ENCODE peak calls at places on chromosomes 4 and X, in four cellular contexts. Z is AG04450, C is GM12865, U is colonic mucosa. F is an unnamed sample.

GRCh38 chr4:80210549-80210948 is 13.2 kb downstream of the PRDM8 start:
- DNase-seq in Z (no peak), C (no peak), U (no peak), F (no peak)

GRCh38 chrX:13091111-13091765 is 46.8 kb upstream of the FAM9C start:
- DNase-seq in Z (no peak), C (peak; percentile 85), U (no peak), F (no peak)

GRCh38 chrX:47206316-47206715 is 12.2 kb upstream of the CDK16 start:
- DNase-seq in Z (no peak), C (no peak), U (no peak), F (no peak)

GRCh38 chr4:157885785-157886184 is 287.0 kb downstream of the GASK1B start:
- DNase-seq in Z (no peak), C (no peak), U (no peak), F (no peak)

GRCh38 chr4:8553958-8554357 is 26.2 kb upstream of the GPR78 start:
- DNase-seq in Z (no peak), C (no peak), U (no peak), F (no peak)

GRCh38 chr4:66187175-66187720 is 517.0 kb upstream of the EPHA5 start:
- DNase-seq in Z (no peak), C (no peak), U (no peak), F (no peak)

GRCh38 chr4:3123201-3123671 is 48.8 kb downstream of the HTT start:
- DNase-seq in Z (no peak), C (no peak), U (no peak), F (no peak)

GRCh38 chr4:19927381-19927780 is 324.3 kb upstream of the SLIT2 start:
- DNase-seq in Z (no peak), C (no peak), U (no peak), F (no peak)

GRCh38 chr4:90769251-90769650 is 642.1 kb downstream of the CCSER1 start:
- DNase-seq in Z (no peak), C (no peak), U (no peak), F (peak; percentile 33)

GRCh38 chr4:166422475-166422874 is 549.4 kb downstream of the TLL1 start:
- DNase-seq in Z (peak; percentile 1), C (no peak), U (no peak), F (peak; percentile 35)

GRCh38 chr4:105350859-105351494 is 122.9 kb downstream of the PPA2 start:
- DNase-seq in Z (peak; percentile 44), C (no peak), U (no peak), F (no peak)

GRCh38 chr4:154743683-154744340 is at the start of gene LRAT:
- DNase-seq in Z (no peak), C (no peak), U (peak; percentile 82), F (no peak)

GRCh38 chr4:5478697-5479096 is 229.7 kb downstream of the EVC2 start:
- DNase-seq in Z (no peak), C (no peak), U (no peak), F (no peak)

GRCh38 chrX:19072372-19072771 is 49.9 kb downstream of the ADGRG2 start:
- DNase-seq in Z (no peak), C (no peak), U (no peak), F (no peak)

GRCh38 chr4:111961806-111962205 is 183.4 kb upstream of the FAM241A start:
- DNase-seq in Z (no peak), C (no peak), U (no peak), F (no peak)

GRCh38 chrX:133290076-133290475 is 71.9 kb upstream of the TFDP3 start:
- DNase-seq in Z (no peak), C (no peak), U (no peak), F (no peak)

GRCh38 chrX:33132569-33132968 is 78.8 kb downstream of the DMD start:
- DNase-seq in Z (no peak), C (no peak), U (no peak), F (no peak)

GRCh38 chr4:165208322-165208652 is 926 bp downstream of the KLHL2 start:
- DNase-seq in Z (no peak), C (no peak), U (no peak), F (no peak)

GRCh38 chr4:6825403-6825802 is 42.9 kb downstream of the KIAA0232 start:
- DNase-seq in Z (no peak), C (peak; percentile 12), U (no peak), F (no peak)

GRCh38 chr4:147586637-147587036 is 30.6 kb upstream of the TMEM184C start:
- DNase-seq in Z (no peak), C (peak; percentile 79), U (no peak), F (no peak)

GRCh38 chrX:2608638-2609430 is 82.3 kb upstream of the CD99 start:
- DNase-seq in Z (peak; percentile 54), C (peak; percentile 83), U (peak; percentile 93), F (peak; percentile 17)

GRCh38 chr4:120228086-120228485 is 161.4 kb upstream of the MAD2L1 start:
- DNase-seq in Z (no peak), C (no peak), U (no peak), F (no peak)

GRCh38 chr4:152077582-152077981 is 316.8 kb upstream of the GATB start:
- DNase-seq in Z (no peak), C (no peak), U (no peak), F (no peak)

GRCh38 chrX:124986284-124986683 is 333.4 kb upstream of the TEX13C start:
- DNase-seq in Z (no peak), C (no peak), U (no peak), F (no peak)

GRCh38 chr4:7970031-7970946 is 30.6 kb upstream of the AFAP1 start:
- DNase-seq in Z (no peak), C (peak; percentile 68), U (peak; percentile 82), F (peak; percentile 78)

DNA sequence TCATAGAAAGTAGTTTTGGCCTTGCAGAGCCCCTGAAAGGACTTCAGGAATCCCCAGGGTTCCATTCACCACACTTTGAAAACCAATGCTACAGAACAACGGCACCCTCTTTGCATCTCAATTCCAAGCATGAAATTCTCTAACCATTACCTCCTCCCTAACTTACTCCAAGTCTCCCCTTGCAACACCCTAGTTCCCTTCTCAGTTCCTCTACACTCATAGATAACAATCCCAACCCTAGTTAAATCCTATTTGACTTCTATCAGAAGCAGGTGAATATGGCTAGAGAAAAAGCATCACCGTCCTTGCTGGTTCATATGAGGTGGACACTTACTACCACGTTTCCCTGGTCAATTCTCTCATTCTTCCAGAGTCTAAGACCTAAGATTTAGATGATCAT is 2.4 kb downstream of the RCHY1 start:
- DNase-seq in Z (no peak), C (no peak), U (no peak), F (no peak)
- H3K4me3 ChIP-seq in Z (no peak overlapping the region), C (peak overlapping the region; percentile 100), U (no peak overlapping the region), F (no peak overlapping the region)

GRCh38 chr4:1113311-1114009 is at the start of gene RNF212:
- DNase-seq in Z (no peak), C (no peak), U (peak; percentile 32), F (no peak)
- H3K4me3 ChIP-seq in Z (no peak within 1 kb of the TSS), C (no peak within 1 kb of the TSS), U (peak within 1 kb of the TSS; percentile 43), F (no peak within 1 kb of the TSS)

GRCh38 chrX:51743179-51743957 is at the start of gene GSPT2:
- DNase-seq in Z (peak; percentile 34), C (peak; percentile 86), U (peak; percentile 69), F (peak; percentile 17)

GRCh38 chrX:51737062-51737461 is 6.2 kb upstream of the GSPT2 start:
- DNase-seq in Z (no peak), C (no peak), U (no peak), F (no peak)

GRCh38 chrX:51747671-51748070 is 4.4 kb downstream of the GSPT2 start:
- DNase-seq in Z (no peak), C (no peak), U (no peak), F (no peak)

GRCh38 chrX:51742586-51742985 is 656 bp upstream of the GSPT2 start:
- DNase-seq in Z (no peak), C (no peak), U (no peak), F (no peak)
- H3K4me3 ChIP-seq in Z (no peak overlapping the region), C (peak overlapping the region; percentile 84), U (no peak overlapping the region), F (no peak overlapping the region)

GRCh38 chrX:105823092-105823454 is 734 bp downstream of the NRK start:
- DNase-seq in Z (no peak), C (no peak), U (no peak), F (no peak)
- H3K4me3 ChIP-seq in Z (peak overlapping the region; percentile 51), C (no peak overlapping the region), U (no peak overlapping the region), F (peak overlapping the region; percentile 54)

GRCh38 chr4:81235982-81236749 is 21.1 kb upstream of the PRKG2 start:
- DNase-seq in Z (no peak), C (no peak), U (no peak), F (no peak)
- H3K4me3 ChIP-seq in Z (no peak overlapping the region), C (no peak overlapping the region), U (no peak overlapping the region), F (no peak overlapping the region)

GRCh38 chrX:31136144-31136572 is 64.3 kb upstream of the FTHL17 start:
- DNase-seq in Z (no peak), C (peak; percentile 79), U (no peak), F (no peak)
- H3K4me3 ChIP-seq in Z (no peak overlapping the region), C (no peak overlapping the region), U (no peak overlapping the region), F (no peak overlapping the region)

GRCh38 chrX:11913001-11913400 is 155.0 kb downstream of the MSL3 start:
- DNase-seq in Z (no peak), C (no peak), U (no peak), F (no peak)
- H3K4me3 ChIP-seq in Z (no peak overlapping the region), C (no peak overlapping the region), U (no peak overlapping the region), F (no peak overlapping the region)

GRCh38 chr4:113294910-113295309 is 245.5 kb downstream of the ANK2 start:
- DNase-seq in Z (no peak), C (no peak), U (no peak), F (no peak)

GRCh38 chr4:113303315-113303714 is 253.9 kb downstream of the ANK2 start:
- DNase-seq in Z (no peak), C (no peak), U (no peak), F (no peak)

DNA sequence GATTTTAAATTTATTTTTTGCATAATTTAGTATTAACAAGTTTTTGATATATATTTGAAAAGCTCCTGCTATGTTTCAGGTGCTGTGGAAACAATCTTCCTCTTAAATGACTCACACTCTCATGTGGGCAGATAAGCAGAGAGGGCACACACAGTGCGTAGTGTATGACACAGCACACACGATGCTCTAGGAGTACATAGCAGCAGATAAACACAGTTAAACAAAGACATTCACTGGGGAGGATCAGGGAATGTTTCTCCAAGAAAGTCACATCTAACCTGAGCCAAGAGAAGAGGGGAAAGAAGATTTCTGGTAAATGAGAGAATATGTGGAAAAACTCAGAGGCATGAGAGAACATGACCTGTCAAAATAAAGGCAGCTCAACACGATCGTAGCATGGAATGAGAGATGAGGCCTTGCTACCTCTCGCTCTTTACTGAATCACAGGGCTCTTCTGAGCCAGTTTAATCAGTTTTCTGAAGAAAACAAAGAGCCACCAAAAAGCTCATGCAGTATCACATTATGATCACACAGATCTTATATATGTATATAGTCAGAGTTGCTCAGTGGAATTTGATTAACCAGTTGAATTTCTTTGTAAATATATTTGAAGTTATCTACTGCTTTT is 251.0 kb downstream of the ANK2 start:
- DNase-seq in Z (peak; percentile 11), C (no peak), U (no peak), F (peak; percentile 75)
- H3K4me3 ChIP-seq in Z (no peak overlapping the region), C (no peak overlapping the region), U (no peak overlapping the region), F (no peak overlapping the region)

F was measured in retinal pigment epithelial cell.